ENCODE peak calls at places on chromosomes 13 and 19, in nine cellular contexts. K is A549, H is GM23338, S is tibial nerve, G is psoas muscle, C is cardiac muscle cell, E is thoracic aorta, Z is neural progenitor cell, P is ovary. Y is an unnamed sample.

GRCh38 chr19:51664997-51665396 is 18.4 kb upstream of the SIGLEC14 start:
- DNase-seq in K (no peak), H (no peak), S (no peak), G (no peak), C (peak; percentile 29), E (no peak), Z (no peak), P (no peak), Y (no peak)

GRCh38 chr13:110245421-110245899 is 61.5 kb downstream of the COL4A1 start:
- DNase-seq in K (no peak), H (no peak), S (no peak), G (no peak), C (peak; percentile 69), E (no peak), Z (no peak), P (no peak), Y (no peak)

GRCh38 chr19:57769345-57770131 is at the start of gene ZNF586:
- DNase-seq in K (peak; percentile 97), H (peak; percentile 99), S (peak; percentile 60), G (peak; percentile 89), C (peak; percentile 95), E (peak; percentile 35), Z (peak; percentile 97), P (peak; percentile 80), Y (peak; percentile 90)

GRCh38 chr13:31056650-31057275 is 104.9 kb downstream of the HSPH1 start:
- DNase-seq in K (no peak), H (peak; percentile 21), S (no peak), G (no peak), C (peak; percentile 58), E (no peak), Z (no peak), P (no peak), Y (no peak)

GRCh38 chr13:75760182-75760981 is 124.3 kb downstream of the LMO7 start:
- DNase-seq in K (peak; percentile 75), H (no peak), S (no peak), G (no peak), C (no peak), E (no peak), Z (no peak), P (no peak), Y (no peak)

GRCh38 chr13:99859178-99860177 is 112.1 kb downstream of the ZIC5 start:
- DNase-seq in K (no peak), H (no peak), S (no peak), G (no peak), C (no peak), E (no peak), Z (peak; percentile 15), P (no peak), Y (no peak)

GRCh38 chr19:43462887-43463380 is 2.5 kb downstream of the LYPD3 start:
- DNase-seq in K (no peak), H (no peak), S (no peak), G (no peak), C (no peak), E (no peak), Z (no peak), P (no peak), Y (no peak)

GRCh38 chr13:49356224-49356623 is 87.6 kb downstream of the CAB39L start:
- DNase-seq in K (no peak), H (no peak), S (no peak), G (no peak), C (peak; percentile 62), E (no peak), Z (no peak), P (no peak), Y (no peak)

GRCh38 chr13:35554972-35555623 is 78.6 kb upstream of the MAB21L1 start:
- DNase-seq in K (no peak), H (no peak), S (no peak), G (no peak), C (no peak), E (no peak), Z (no peak), P (no peak), Y (no peak)

GRCh38 chr13:22090114-22090513 is 419.2 kb downstream of the FGF9 start:
- DNase-seq in K (no peak), H (no peak), S (no peak), G (no peak), C (no peak), E (no peak), Z (no peak), P (no peak), Y (no peak)

DNA sequence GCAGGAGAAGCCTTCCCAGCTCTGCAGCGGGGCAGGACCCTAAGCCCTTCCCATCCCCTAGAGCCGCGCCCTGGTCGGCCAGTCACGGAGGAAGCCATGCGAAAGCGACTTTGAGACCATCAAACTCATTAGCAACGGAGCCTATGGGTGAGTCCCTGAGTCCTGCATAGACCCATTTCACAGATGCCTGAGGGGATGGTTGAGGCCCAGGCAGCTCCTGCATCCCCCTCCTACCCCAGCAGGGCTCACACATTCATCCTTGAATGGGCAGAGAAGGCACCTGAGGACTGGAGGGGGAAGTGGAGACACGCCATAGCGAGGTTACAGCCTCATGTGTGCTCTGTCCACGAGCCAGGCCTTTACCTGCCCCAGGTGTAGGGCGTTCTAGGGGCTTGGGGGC is 24.2 kb upstream of the PIK3R2 start:
- DNase-seq in K (no peak), H (no peak), S (no peak), G (no peak), C (no peak), E (no peak), Z (no peak), P (no peak), Y (no peak)
- H3K27ac ChIP-seq in K (no peak overlapping the region), H (no peak overlapping the region), S (no peak overlapping the region), G (no peak overlapping the region), C (no peak overlapping the region), E (no peak overlapping the region), Z (no peak overlapping the region), P (no peak overlapping the region), Y (no peak overlapping the region)

GRCh38 chr19:13476071-13476470 is 30.2 kb downstream of the CACNA1A start:
- DNase-seq in K (no peak), H (no peak), S (no peak), G (no peak), C (no peak), E (no peak), Z (no peak), P (no peak), Y (no peak)

GRCh38 chr19:13478576-13478975 is 27.7 kb downstream of the CACNA1A start:
- DNase-seq in K (no peak), H (no peak), S (no peak), G (no peak), C (no peak), E (no peak), Z (no peak), P (no peak), Y (no peak)

GRCh38 chr19:13475044-13475443 is 31.2 kb downstream of the CACNA1A start:
- DNase-seq in K (no peak), H (no peak), S (no peak), G (no peak), C (no peak), E (no peak), Z (no peak), P (no peak), Y (no peak)
- H3K27ac ChIP-seq in K (no peak overlapping the region), H (no peak overlapping the region), S (no peak overlapping the region), G (no peak overlapping the region), C (no peak overlapping the region), E (no peak overlapping the region), Z (no peak overlapping the region), P (no peak overlapping the region), Y (no peak overlapping the region)

GRCh38 chr13:113299951-113300350 is 2.9 kb downstream of the LAMP1 start:
- DNase-seq in K (no peak), H (no peak), S (no peak), G (no peak), C (no peak), E (no peak), Z (no peak), P (no peak), Y (no peak)

GRCh38 chr13:113302940-113303339 is 5.9 kb downstream of the LAMP1 start:
- DNase-seq in K (no peak), H (no peak), S (no peak), G (no peak), C (no peak), E (no peak), Z (no peak), P (no peak), Y (no peak)

GRCh38 chr13:113296842-113297369 is at the start of gene LAMP1:
- DNase-seq in K (peak; percentile 98), H (peak; percentile 97), S (peak; percentile 99), G (peak; percentile 100), C (peak; percentile 99), E (peak; percentile 90), Z (peak; percentile 98), P (peak; percentile 99), Y (peak; percentile 99)

GRCh38 chr13:113297370-113297871 is 382 bp downstream of the LAMP1 start:
- DNase-seq in K (no peak), H (peak; percentile 34), S (no peak), G (no peak), C (no peak), E (no peak), Z (no peak), P (no peak), Y (no peak)

GRCh38 chr13:113298001-113298945 is 1.2 kb downstream of the LAMP1 start:
- DNase-seq in K (no peak), H (no peak), S (no peak), G (no peak), C (peak; percentile 17), E (no peak), Z (no peak), P (no peak), Y (no peak)
- H3K27ac ChIP-seq in K (peak overlapping the region; percentile 92), H (no peak overlapping the region), S (peak overlapping the region; percentile 83), G (peak overlapping the region; percentile 98), C (peak overlapping the region; percentile 83), E (peak overlapping the region; percentile 75), Z (no peak overlapping the region), P (peak overlapping the region; percentile 52), Y (peak overlapping the region; percentile 93)

GRCh38 chr19:12494260-12494860 is 9.7 kb upstream of the ZNF709 start:
- DNase-seq in K (no peak), H (no peak), S (no peak), G (no peak), C (no peak), E (no peak), Z (no peak), P (no peak), Y (no peak)
- H3K27ac ChIP-seq in K (no peak overlapping the region), H (peak overlapping the region; percentile 84), S (peak overlapping the region; percentile 94), G (peak overlapping the region; percentile 79), C (peak overlapping the region; percentile 95), E (no peak overlapping the region), Z (no peak overlapping the region), P (no peak overlapping the region), Y (peak overlapping the region; percentile 91)

GRCh38 chr13:36700170-36700569 is 26.4 kb downstream of the SERTM1 start:
- DNase-seq in K (no peak), H (no peak), S (no peak), G (no peak), C (no peak), E (no peak), Z (no peak), P (no peak), Y (no peak)

GRCh38 chr13:36696410-36696809 is 22.6 kb downstream of the SERTM1 start:
- DNase-seq in K (no peak), H (no peak), S (no peak), G (no peak), C (no peak), E (no peak), Z (no peak), P (no peak), Y (no peak)
- H3K27ac ChIP-seq in K (no peak overlapping the region), H (no peak overlapping the region), S (no peak overlapping the region), G (no peak overlapping the region), C (no peak overlapping the region), E (no peak overlapping the region), Z (no peak overlapping the region), P (no peak overlapping the region), Y (no peak overlapping the region)

Y was measured in left ventricle myocardium inferior.